ENCODE peak calls at places on chromosomes 12 and 14, in nine cellular contexts. One of them, this sample, is unnamed.

GRCh38 chr14:50308363-50308762 is 3.7 kb downstream of the L2HGDH start:
- DNase-seq in choroid plexus epithelial cell: no peak
- DNase-seq in stomach: no peak
- DNase-seq in HCT116: no peak
- DNase-seq in mesothelial cell of epicardium: no peak
- DNase-seq in mucosa of descending colon: no peak
- DNase-seq in RWPE1: no peak
- DNase-seq in osteocyte: no peak
- DNase-seq in lung: no peak
- DNase-seq in this sample: no peak

GRCh38 chr12:42807766-42808165 is 218.2 kb upstream of the PRICKLE1 start:
- DNase-seq in choroid plexus epithelial cell: peak; percentile 78
- DNase-seq in stomach: no peak
- DNase-seq in HCT116: no peak
- DNase-seq in mesothelial cell of epicardium: no peak
- DNase-seq in mucosa of descending colon: no peak
- DNase-seq in RWPE1: no peak
- DNase-seq in osteocyte: no peak
- DNase-seq in lung: no peak
- DNase-seq in this sample: no peak

GRCh38 chr14:29465095-29465494 is 462.6 kb downstream of the PRKD1 start:
- DNase-seq in choroid plexus epithelial cell: peak; percentile 24
- DNase-seq in stomach: no peak
- DNase-seq in HCT116: no peak
- DNase-seq in mesothelial cell of epicardium: no peak
- DNase-seq in mucosa of descending colon: no peak
- DNase-seq in RWPE1: no peak
- DNase-seq in osteocyte: no peak
- DNase-seq in lung: no peak
- DNase-seq in this sample: no peak

GRCh38 chr12:110917467-110917866 is 2.9 kb downstream of the MYL2 start:
- DNase-seq in choroid plexus epithelial cell: peak; percentile 33
- DNase-seq in stomach: no peak
- DNase-seq in HCT116: peak; percentile 71
- DNase-seq in mesothelial cell of epicardium: no peak
- DNase-seq in mucosa of descending colon: no peak
- DNase-seq in RWPE1: peak; percentile 88
- DNase-seq in osteocyte: no peak
- DNase-seq in lung: no peak
- DNase-seq in this sample: no peak

GRCh38 chr12:124463341-124463861 is 104.0 kb downstream of the NCOR2 start:
- DNase-seq in choroid plexus epithelial cell: no peak
- DNase-seq in stomach: no peak
- DNase-seq in HCT116: no peak
- DNase-seq in mesothelial cell of epicardium: no peak
- DNase-seq in mucosa of descending colon: no peak
- DNase-seq in RWPE1: no peak
- DNase-seq in osteocyte: no peak
- DNase-seq in lung: no peak
- DNase-seq in this sample: no peak

GRCh38 chr12:40312982-40313576 is 88.3 kb downstream of the LRRK2 start:
- DNase-seq in choroid plexus epithelial cell: peak; percentile 70
- DNase-seq in stomach: no peak
- DNase-seq in HCT116: no peak
- DNase-seq in mesothelial cell of epicardium: no peak
- DNase-seq in mucosa of descending colon: no peak
- DNase-seq in RWPE1: peak; percentile 13
- DNase-seq in osteocyte: no peak
- DNase-seq in lung: no peak
- DNase-seq in this sample: no peak

GRCh38 chr12:45327823-45328383 is 112.0 kb downstream of the ANO6 start:
- DNase-seq in choroid plexus epithelial cell: peak; percentile 57
- DNase-seq in stomach: no peak
- DNase-seq in HCT116: no peak
- DNase-seq in mesothelial cell of epicardium: no peak
- DNase-seq in mucosa of descending colon: no peak
- DNase-seq in RWPE1: no peak
- DNase-seq in osteocyte: no peak
- DNase-seq in lung: no peak
- DNase-seq in this sample: no peak

GRCh38 chr14:52080817-52081755 is 12.2 kb upstream of the NID2 start:
- DNase-seq in choroid plexus epithelial cell: peak; percentile 92
- DNase-seq in stomach: no peak
- DNase-seq in HCT116: peak; percentile 3
- DNase-seq in mesothelial cell of epicardium: no peak
- DNase-seq in mucosa of descending colon: no peak
- DNase-seq in RWPE1: no peak
- DNase-seq in osteocyte: no peak
- DNase-seq in lung: no peak
- DNase-seq in this sample: no peak

GRCh38 chr12:6383572-6384498 is at the start of gene LTBR:
- DNase-seq in choroid plexus epithelial cell: peak; percentile 94
- DNase-seq in stomach: peak; percentile 97
- DNase-seq in HCT116: no peak
- DNase-seq in mesothelial cell of epicardium: peak; percentile 82
- DNase-seq in mucosa of descending colon: peak; percentile 97
- DNase-seq in RWPE1: peak; percentile 88
- DNase-seq in osteocyte: no peak
- DNase-seq in lung: peak; percentile 96
- DNase-seq in this sample: peak; percentile 59

GRCh38 chr12:14394317-14395058 is 29.0 kb downstream of the ATF7IP start:
- DNase-seq in choroid plexus epithelial cell: peak; percentile 91
- DNase-seq in stomach: peak; percentile 38
- DNase-seq in HCT116: peak; percentile 79
- DNase-seq in mesothelial cell of epicardium: no peak
- DNase-seq in mucosa of descending colon: no peak
- DNase-seq in RWPE1: peak; percentile 51
- DNase-seq in osteocyte: no peak
- DNase-seq in lung: no peak
- DNase-seq in this sample: peak; percentile 22

GRCh38 chr12:90280564-90281058 is 572.0 kb upstream of the ATP2B1 start:
- DNase-seq in choroid plexus epithelial cell: peak; percentile 61
- DNase-seq in stomach: no peak
- DNase-seq in HCT116: no peak
- DNase-seq in mesothelial cell of epicardium: no peak
- DNase-seq in mucosa of descending colon: no peak
- DNase-seq in RWPE1: no peak
- DNase-seq in osteocyte: no peak
- DNase-seq in lung: no peak
- DNase-seq in this sample: no peak

GRCh38 chr14:70096866-70097265 is 91.9 kb downstream of the SLC8A3 start:
- DNase-seq in choroid plexus epithelial cell: peak; percentile 54
- DNase-seq in stomach: no peak
- DNase-seq in HCT116: no peak
- DNase-seq in mesothelial cell of epicardium: no peak
- DNase-seq in mucosa of descending colon: no peak
- DNase-seq in RWPE1: peak; percentile 16
- DNase-seq in osteocyte: no peak
- DNase-seq in lung: no peak
- DNase-seq in this sample: no peak

GRCh38 chr14:25110101-25110500 is 60.2 kb upstream of the STXBP6 start:
- DNase-seq in choroid plexus epithelial cell: no peak
- DNase-seq in stomach: no peak
- DNase-seq in HCT116: no peak
- DNase-seq in mesothelial cell of epicardium: no peak
- DNase-seq in mucosa of descending colon: no peak
- DNase-seq in RWPE1: no peak
- DNase-seq in osteocyte: no peak
- DNase-seq in lung: no peak
- DNase-seq in this sample: no peak

GRCh38 chr14:72332054-72332453 is 399.8 kb downstream of the RGS6 start:
- DNase-seq in choroid plexus epithelial cell: no peak
- DNase-seq in stomach: no peak
- DNase-seq in HCT116: no peak
- DNase-seq in mesothelial cell of epicardium: no peak
- DNase-seq in mucosa of descending colon: no peak
- DNase-seq in RWPE1: no peak
- DNase-seq in osteocyte: no peak
- DNase-seq in lung: peak; percentile 33
- DNase-seq in this sample: no peak

GRCh38 chr12:42862055-42862454 is 272.5 kb upstream of the PRICKLE1 start:
- DNase-seq in choroid plexus epithelial cell: peak; percentile 25
- DNase-seq in stomach: no peak
- DNase-seq in HCT116: no peak
- DNase-seq in mesothelial cell of epicardium: no peak
- DNase-seq in mucosa of descending colon: no peak
- DNase-seq in RWPE1: no peak
- DNase-seq in osteocyte: no peak
- DNase-seq in lung: no peak
- DNase-seq in this sample: no peak

GRCh38 chr14:84312551-84312950 is 1217.4 kb upstream of the FLRT2 start:
- DNase-seq in choroid plexus epithelial cell: no peak
- DNase-seq in stomach: no peak
- DNase-seq in HCT116: no peak
- DNase-seq in mesothelial cell of epicardium: no peak
- DNase-seq in mucosa of descending colon: no peak
- DNase-seq in RWPE1: no peak
- DNase-seq in osteocyte: no peak
- DNase-seq in lung: no peak
- DNase-seq in this sample: no peak

GRCh38 chr12:107992870-107993451 is 136.1 kb upstream of the WSCD2 start:
- DNase-seq in choroid plexus epithelial cell: peak; percentile 71
- DNase-seq in stomach: no peak
- DNase-seq in HCT116: peak; percentile 56
- DNase-seq in mesothelial cell of epicardium: no peak
- DNase-seq in mucosa of descending colon: no peak
- DNase-seq in RWPE1: peak; percentile 36
- DNase-seq in osteocyte: no peak
- DNase-seq in lung: no peak
- DNase-seq in this sample: peak; percentile 20

GRCh38 chr14:57293851-57294837 is 25.4 kb downstream of the AP5M1 start:
- DNase-seq in choroid plexus epithelial cell: peak; percentile 54
- DNase-seq in stomach: no peak
- DNase-seq in HCT116: no peak
- DNase-seq in mesothelial cell of epicardium: no peak
- DNase-seq in mucosa of descending colon: no peak
- DNase-seq in RWPE1: no peak
- DNase-seq in osteocyte: no peak
- DNase-seq in lung: no peak
- DNase-seq in this sample: no peak

GRCh38 chr14:97361181-97361580 is 564.0 kb downstream of the VRK1 start:
- DNase-seq in choroid plexus epithelial cell: no peak
- DNase-seq in stomach: no peak
- DNase-seq in HCT116: no peak
- DNase-seq in mesothelial cell of epicardium: no peak
- DNase-seq in mucosa of descending colon: no peak
- DNase-seq in RWPE1: no peak
- DNase-seq in osteocyte: no peak
- DNase-seq in lung: no peak
- DNase-seq in this sample: no peak

GRCh38 chr12:120199595-120200306 is 1.2 kb downstream of the RPLP0 start:
- DNase-seq in choroid plexus epithelial cell: peak; percentile 96
- DNase-seq in stomach: no peak
- DNase-seq in HCT116: no peak
- DNase-seq in mesothelial cell of epicardium: no peak
- DNase-seq in mucosa of descending colon: no peak
- DNase-seq in RWPE1: peak; percentile 35
- DNase-seq in osteocyte: no peak
- DNase-seq in lung: no peak
- DNase-seq in this sample: no peak

GRCh38 chr14:23299558-23299957 is 3.1 kb downstream of the PPP1R3E start:
- DNase-seq in choroid plexus epithelial cell: peak; percentile 77
- DNase-seq in stomach: no peak
- DNase-seq in HCT116: no peak
- DNase-seq in mesothelial cell of epicardium: no peak
- DNase-seq in mucosa of descending colon: no peak
- DNase-seq in RWPE1: no peak
- DNase-seq in osteocyte: no peak
- DNase-seq in lung: no peak
- DNase-seq in this sample: no peak

GRCh38 chr12:5511644-5512584 is 80.0 kb downstream of the NTF3 start:
- DNase-seq in choroid plexus epithelial cell: peak; percentile 6
- DNase-seq in stomach: no peak
- DNase-seq in HCT116: peak; percentile 18
- DNase-seq in mesothelial cell of epicardium: no peak
- DNase-seq in mucosa of descending colon: peak; percentile 66
- DNase-seq in RWPE1: no peak
- DNase-seq in osteocyte: peak; percentile 81
- DNase-seq in lung: no peak
- DNase-seq in this sample: no peak

GRCh38 chr14:76883437-76883836 is 57.2 kb downstream of the LRRC74A start:
- DNase-seq in choroid plexus epithelial cell: no peak
- DNase-seq in stomach: no peak
- DNase-seq in HCT116: no peak
- DNase-seq in mesothelial cell of epicardium: no peak
- DNase-seq in mucosa of descending colon: no peak
- DNase-seq in RWPE1: no peak
- DNase-seq in osteocyte: no peak
- DNase-seq in lung: no peak
- DNase-seq in this sample: no peak

GRCh38 chr12:389138-390096 is at the start of gene KDM5A:
- DNase-seq in choroid plexus epithelial cell: peak; percentile 97
- DNase-seq in stomach: peak; percentile 92
- DNase-seq in HCT116: peak; percentile 90
- DNase-seq in mesothelial cell of epicardium: peak; percentile 85
- DNase-seq in mucosa of descending colon: peak; percentile 89
- DNase-seq in RWPE1: peak; percentile 88
- DNase-seq in osteocyte: peak; percentile 96
- DNase-seq in lung: peak; percentile 93
- DNase-seq in this sample: peak; percentile 92
- TF ChIP-seq CTCF in choroid plexus epithelial cell: no peak
- TF ChIP-seq CTCF in stomach: no peak
- TF ChIP-seq CTCF in HCT116: no peak
- TF ChIP-seq CTCF in mesothelial cell of epicardium: no peak
- TF ChIP-seq CTCF in mucosa of descending colon: no peak
- TF ChIP-seq CTCF in RWPE1: no peak
- TF ChIP-seq CTCF in osteocyte: no peak
- TF ChIP-seq CTCF in lung: no peak
- TF ChIP-seq CTCF in this sample: no peak

GRCh38 chr14:73662439-73663056 is 17.8 kb downstream of the DNAL1 start:
- DNase-seq in choroid plexus epithelial cell: peak; percentile 94
- DNase-seq in stomach: no peak
- DNase-seq in HCT116: peak; percentile 85
- DNase-seq in mesothelial cell of epicardium: no peak
- DNase-seq in mucosa of descending colon: no peak
- DNase-seq in RWPE1: peak; percentile 71
- DNase-seq in osteocyte: no peak
- DNase-seq in lung: no peak
- DNase-seq in this sample: no peak
- TF ChIP-seq CTCF in choroid plexus epithelial cell: peak; percentile 77
- TF ChIP-seq CTCF in stomach: no peak
- TF ChIP-seq CTCF in HCT116: peak; percentile 65
- TF ChIP-seq CTCF in mesothelial cell of epicardium: no peak
- TF ChIP-seq CTCF in mucosa of descending colon: no peak
- TF ChIP-seq CTCF in RWPE1: peak; percentile 71
- TF ChIP-seq CTCF in osteocyte: peak; percentile 43
- TF ChIP-seq CTCF in lung: no peak
- TF ChIP-seq CTCF in this sample: no peak

GRCh38 chr12:86601550-86602308 is 345.5 kb upstream of the MGAT4C start:
- DNase-seq in choroid plexus epithelial cell: no peak
- DNase-seq in stomach: no peak
- DNase-seq in HCT116: no peak
- DNase-seq in mesothelial cell of epicardium: no peak
- DNase-seq in mucosa of descending colon: no peak
- DNase-seq in RWPE1: no peak
- DNase-seq in osteocyte: no peak
- DNase-seq in lung: no peak
- DNase-seq in this sample: no peak
- TF ChIP-seq CTCF in choroid plexus epithelial cell: no peak
- TF ChIP-seq CTCF in stomach: no peak
- TF ChIP-seq CTCF in HCT116: no peak
- TF ChIP-seq CTCF in mesothelial cell of epicardium: no peak
- TF ChIP-seq CTCF in mucosa of descending colon: no peak
- TF ChIP-seq CTCF in RWPE1: no peak
- TF ChIP-seq CTCF in osteocyte: no peak
- TF ChIP-seq CTCF in lung: no peak
- TF ChIP-seq CTCF in this sample: no peak

GRCh38 chr12:68334136-68334535 is 2.0 kb upstream of the MDM1 start:
- DNase-seq in choroid plexus epithelial cell: no peak
- DNase-seq in stomach: no peak
- DNase-seq in HCT116: no peak
- DNase-seq in mesothelial cell of epicardium: no peak
- DNase-seq in mucosa of descending colon: peak; percentile 31
- DNase-seq in RWPE1: no peak
- DNase-seq in osteocyte: no peak
- DNase-seq in lung: no peak
- DNase-seq in this sample: peak; percentile 18
- TF ChIP-seq CTCF in choroid plexus epithelial cell: peak; percentile 3
- TF ChIP-seq CTCF in stomach: no peak
- TF ChIP-seq CTCF in HCT116: peak; percentile 18
- TF ChIP-seq CTCF in mesothelial cell of epicardium: no peak
- TF ChIP-seq CTCF in mucosa of descending colon: no peak
- TF ChIP-seq CTCF in RWPE1: no peak
- TF ChIP-seq CTCF in osteocyte: peak; percentile 27
- TF ChIP-seq CTCF in lung: no peak
- TF ChIP-seq CTCF in this sample: no peak

This sample was measured in GM20000.